ENCODE peak calls at places on chromosomes 13 and 19, in four cellular contexts. K is WTC11, I is HepG2, N is K562. J is an unnamed sample.

GRCh38 chr19:36136975-36137686 is 2.7 kb upstream of the CAPNS1 start:
- DNase-seq in K (no peak), I (no peak), N (no peak), J (peak)

GRCh38 chr19:13172335-13173128 is 22.3 kb downstream of the IER2 start:
- DNase-seq in K (no peak), I (no peak), N (peak), J (peak)

GRCh38 chr13:85170372-85170771 is 628.8 kb downstream of the SLITRK6 start:
- DNase-seq in K (no peak), I (no peak), N (no peak), J (no peak)

GRCh38 chr19:34500656-34501120 is 19.1 kb downstream of the WTIP start:
- DNase-seq in K (peak), I (no peak), N (peak), J (no peak)

GRCh38 chr19:13428352-13428751 is 77.9 kb downstream of the CACNA1A start:
- DNase-seq in K (peak), I (no peak), N (peak), J (no peak)

GRCh38 chr19:35204799-35205732 is 23.5 kb downstream of the FAM187B start:
- DNase-seq in K (no peak), I (no peak), N (no peak), J (no peak)

GRCh38 chr13:88288326-88288725 is 617.2 kb downstream of the SLITRK5 start:
- DNase-seq in K (no peak), I (no peak), N (no peak), J (no peak)

GRCh38 chr13:66312312-66313087 is 917.6 kb downstream of the PCDH9 start:
- DNase-seq in K (no peak), I (peak), N (no peak), J (peak)

GRCh38 chr19:45128109-45128508 is 32.7 kb downstream of the NKPD1 start:
- DNase-seq in K (no peak), I (no peak), N (no peak), J (no peak)

GRCh38 chr19:53102701-53103140 is 501 bp downstream of the ZNF160 start:
- DNase-seq in K (peak), I (no peak), N (peak), J (peak)

GRCh38 chr19:2550431-2551171 is 74.7 kb downstream of the GADD45B start:
- DNase-seq in K (no peak), I (no peak), N (no peak), J (no peak)
- TF ChIP-seq HMGXB4 in K (no peak), I (no peak), N (no peak), J (no peak)

DNA sequence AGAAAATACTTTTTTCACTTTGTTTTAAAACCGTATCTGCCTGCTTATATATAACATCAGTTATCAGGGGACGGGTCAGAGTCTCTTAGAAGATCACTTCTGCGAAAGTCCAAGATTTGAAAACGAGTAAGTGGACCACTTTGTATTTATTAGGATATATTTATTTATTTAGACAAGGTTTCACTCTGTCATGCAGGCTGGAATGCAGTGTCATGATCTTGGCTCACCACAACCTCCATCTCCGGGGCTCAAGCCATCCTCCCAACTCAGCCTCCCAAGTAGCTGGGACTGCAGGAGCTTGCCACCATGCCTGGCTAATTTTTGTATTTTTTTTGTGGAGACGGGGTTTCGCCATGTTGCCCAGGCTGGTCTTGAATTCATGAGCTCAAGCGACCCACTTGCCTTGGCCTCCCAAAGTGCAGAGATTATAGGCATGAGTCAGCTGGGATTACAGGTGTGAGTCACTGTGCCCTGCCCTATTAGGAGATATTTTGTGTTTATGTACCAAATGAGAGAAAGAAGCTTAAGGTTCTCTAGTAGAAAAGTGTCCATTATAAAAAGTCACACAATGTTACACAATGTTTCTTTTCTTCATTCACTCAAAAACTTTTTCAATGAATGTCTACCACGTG is 39.5 kb downstream of the RASL11A start:
- DNase-seq in K (no peak), I (no peak), N (no peak), J (no peak)
- TF ChIP-seq HMGXB4 in K (no peak), I (no peak), N (no peak), J (no peak)

GRCh38 chr13:74647211-74647610 is 513.0 kb upstream of the KLF12 start:
- DNase-seq in K (no peak), I (no peak), N (no peak), J (no peak)

GRCh38 chr13:74647991-74648390 is 513.8 kb upstream of the KLF12 start:
- DNase-seq in K (no peak), I (no peak), N (no peak), J (no peak)

GRCh38 chr13:74641586-74641985 is 507.4 kb upstream of the KLF12 start:
- DNase-seq in K (no peak), I (no peak), N (no peak), J (no peak)

GRCh38 chr13:74644239-74644638 is 510.0 kb upstream of the KLF12 start:
- DNase-seq in K (no peak), I (no peak), N (no peak), J (no peak)
- TF ChIP-seq HMGXB4 in K (no peak), I (no peak), N (no peak), J (no peak)

GRCh38 chr19:5228490-5228889 is 112.1 kb downstream of the PTPRS start:
- DNase-seq in K (no peak), I (no peak), N (no peak), J (no peak)
- TF ChIP-seq HMGXB4 in K (no peak), I (no peak), N (no peak), J (no peak)

GRCh38 chr13:59681630-59682311 is 482.0 kb downstream of the DIAPH3 start:
- DNase-seq in K (no peak), I (no peak), N (no peak), J (no peak)
- TF ChIP-seq HMGXB4 in K (no peak), I (no peak), N (no peak), J (no peak)

DNA sequence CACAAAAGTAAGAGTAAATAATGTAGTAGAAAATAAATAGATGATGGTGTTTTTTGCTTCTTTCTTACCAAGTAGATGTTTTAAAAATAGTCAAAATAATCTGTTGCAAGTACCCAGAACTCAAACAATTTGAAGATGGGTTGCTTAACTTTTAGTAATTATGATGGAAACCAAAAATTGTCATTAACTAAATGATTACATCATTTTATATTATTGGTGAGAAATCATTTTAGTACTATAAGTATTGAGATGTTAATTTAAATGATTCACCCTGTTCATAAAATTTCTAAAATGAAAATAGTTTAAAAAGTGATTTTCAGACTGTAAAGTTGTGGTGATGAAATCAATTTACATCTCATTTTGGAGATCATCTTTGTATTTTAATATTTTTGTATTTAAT is 404.5 kb downstream of the GPC5 start:
- DNase-seq in K (no peak), I (no peak), N (no peak), J (no peak)
- TF ChIP-seq HMGXB4 in K (no peak), I (no peak), N (no peak), J (no peak)

GRCh38 chr13:42754801-42755513 is 26.4 kb upstream of the FAM216B start:
- DNase-seq in K (no peak), I (no peak), N (no peak), J (no peak)

GRCh38 chr13:42753697-42754096 is 27.7 kb upstream of the FAM216B start:
- DNase-seq in K (no peak), I (no peak), N (no peak), J (no peak)

GRCh38 chr13:42751693-42752092 is 29.7 kb upstream of the FAM216B start:
- DNase-seq in K (no peak), I (no peak), N (no peak), J (no peak)

GRCh38 chr13:42750858-42751257 is 30.5 kb upstream of the FAM216B start:
- DNase-seq in K (no peak), I (no peak), N (no peak), J (no peak)

DNA sequence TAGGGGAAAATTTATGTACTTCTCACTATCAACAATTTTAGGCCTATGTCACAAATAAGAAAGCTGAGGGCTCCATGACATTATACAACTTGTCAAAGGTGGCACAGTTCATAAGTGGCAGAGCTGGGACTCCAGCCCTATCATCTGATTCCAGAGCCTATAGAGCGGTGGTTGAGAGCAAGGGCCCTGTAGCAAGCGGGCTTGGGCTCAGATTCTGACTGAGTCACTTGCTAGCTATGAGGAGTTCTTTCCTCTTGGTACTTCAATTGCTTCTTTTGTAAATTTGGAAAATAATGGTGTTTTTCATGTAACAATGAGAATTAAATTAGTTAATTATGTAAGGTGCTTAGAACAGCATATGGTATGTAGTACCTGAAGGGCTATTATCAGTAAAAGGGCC is 28.7 kb upstream of the FAM216B start:
- DNase-seq in K (no peak), I (no peak), N (no peak), J (no peak)
- TF ChIP-seq HMGXB4 in K (no peak), I (no peak), N (no peak), J (no peak)